ENCODE peak calls at places on chromosome 13, in nine cellular contexts. U is OCI-LY7, A is hepatocyte, H is PC-3, D is HCT116, X is neural progenitor cell, E is GM23248, W is SK-N-SH, B is GM23338. I is an unnamed sample.

GRCh38 chr13:95644611-95645052 is at the start of gene DZIP1:
- DNase-seq in X (peak), W (peak), U (no peak), A (peak), E (peak), B (peak), D (no peak), H (peak), I (peak)

GRCh38 chr13:59691501-59692066 is 472.1 kb downstream of the DIAPH3 start:
- DNase-seq in U (no peak), X (no peak), E (peak), A (no peak), D (no peak), B (no peak), H (no peak), W (no peak), I (no peak)

GRCh38 chr13:84433024-84433423 is 550.8 kb upstream of the SLITRK1 start:
- DNase-seq in U (no peak), X (no peak), B (no peak), W (no peak), A (no peak), D (no peak), E (peak), H (no peak), I (no peak)

GRCh38 chr13:37870489-37870845 is 895 bp upstream of the TRPC4 start:
- DNase-seq in X (no peak), H (no peak), D (no peak), E (no peak), U (no peak), W (no peak), B (no peak), A (no peak), I (no peak)

GRCh38 chr13:21240586-21240985 is 64.1 kb downstream of the MRPL57 start:
- DNase-seq in E (peak), H (peak), D (no peak), U (no peak), X (no peak), W (no peak), B (no peak), A (no peak), I (no peak)

GRCh38 chr13:45255253-45255987 is 54.6 kb upstream of the KCTD4 start:
- DNase-seq in E (no peak), A (peak), B (no peak), W (no peak), D (no peak), X (no peak), U (no peak), H (peak), I (no peak)

GRCh38 chr13:67238277-67238859 is 8.2 kb upstream of the PCDH9 start:
- DNase-seq in H (peak), D (peak), E (peak), X (no peak), B (peak), W (peak), A (peak), U (peak), I (peak)

GRCh38 chr13:93217701-93218100 is 8.9 kb upstream of the GPC6 start:
- DNase-seq in A (no peak), U (no peak), X (no peak), B (no peak), W (no peak), D (no peak), H (no peak), E (peak), I (no peak)

GRCh38 chr13:106496072-106496997 is 39.1 kb downstream of the EFNB2 start:
- DNase-seq in H (no peak), X (no peak), E (no peak), U (no peak), A (no peak), D (no peak), B (no peak), W (no peak), I (no peak)

GRCh38 chr13:40103864-40104263 is 448.4 kb downstream of the COG6 start:
- DNase-seq in H (peak), D (no peak), X (no peak), W (no peak), U (no peak), A (no peak), E (no peak), B (no peak), I (no peak)

GRCh38 chr13:40863723-40864122 is 74.3 kb downstream of the SLC25A15 start:
- DNase-seq in A (no peak), W (peak), U (no peak), X (no peak), D (no peak), E (no peak), H (no peak), B (no peak), I (no peak)

GRCh38 chr13:104485571-104485970 is 1419.4 kb upstream of the SLC10A2 start:
- DNase-seq in E (no peak), H (no peak), B (no peak), U (no peak), W (no peak), D (no peak), X (peak), A (no peak), I (no peak)

GRCh38 chr13:41523396-41523795 is 66.0 kb downstream of the RGCC start:
- DNase-seq in A (no peak), W (no peak), X (no peak), E (no peak), D (no peak), H (no peak), U (no peak), B (no peak), I (no peak)

GRCh38 chr13:25920931-25921330 is 130.9 kb downstream of the SHISA2 start:
- DNase-seq in E (no peak), U (no peak), H (no peak), W (no peak), A (no peak), D (no peak), B (no peak), X (no peak), I (no peak)

GRCh38 chr13:31968473-31968872 is 63.1 kb upstream of the FRY start:
- DNase-seq in B (no peak), H (no peak), W (no peak), U (no peak), A (peak), X (no peak), D (no peak), E (no peak), I (no peak)
- TF ChIP-seq EZH2phosphoT487 in B (no peak), H (no peak), W (no peak), U (no peak), A (no peak), X (no peak), D (no peak), E (no peak), I (no peak)

GRCh38 chr13:35465345-35465744 is 11.1 kb downstream of the MAB21L1 start:
- DNase-seq in U (no peak), H (no peak), A (no peak), D (no peak), W (no peak), X (no peak), E (no peak), B (no peak), I (no peak)

GRCh38 chr13:35471466-35472307 is 4.8 kb downstream of the MAB21L1 start:
- DNase-seq in B (peak), U (no peak), H (no peak), A (peak), E (peak), X (peak), W (no peak), D (no peak), I (no peak)

GRCh38 chr13:35470671-35471465 is 5.6 kb downstream of the MAB21L1 start:
- DNase-seq in D (no peak), A (peak), H (no peak), W (peak), B (peak), X (peak), E (peak), U (no peak), I (no peak)

GRCh38 chr13:35469781-35470380 is 6.6 kb downstream of the MAB21L1 start:
- DNase-seq in E (peak), X (peak), B (no peak), A (no peak), H (no peak), W (no peak), D (no peak), U (no peak), I (no peak)

DNA sequence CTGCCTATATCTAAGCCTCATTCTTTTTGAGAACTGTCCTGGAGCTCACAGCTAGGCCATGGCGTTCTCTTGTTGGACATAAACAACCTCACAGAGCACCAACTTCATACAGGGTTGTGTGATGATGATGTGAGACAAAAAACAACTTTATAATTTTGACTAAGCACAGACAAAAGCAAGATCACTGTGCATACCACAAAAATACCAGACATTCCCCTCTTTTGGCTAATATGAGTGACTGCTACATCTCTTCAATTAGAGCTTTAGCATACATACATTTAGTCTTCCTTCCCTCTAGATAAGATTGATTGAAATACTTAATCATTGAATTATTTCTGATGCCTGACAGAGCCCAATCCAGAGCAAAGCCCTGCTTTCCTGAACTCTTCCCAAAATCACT is 8.3 kb downstream of the MAB21L1 start:
- DNase-seq in W (no peak), A (no peak), E (peak), X (peak), B (no peak), U (no peak), D (no peak), H (no peak), I (no peak)
- TF ChIP-seq EZH2phosphoT487 in W (no peak), A (no peak), E (no peak), X (no peak), B (no peak), U (no peak), D (no peak), H (no peak), I (no peak)

DNA sequence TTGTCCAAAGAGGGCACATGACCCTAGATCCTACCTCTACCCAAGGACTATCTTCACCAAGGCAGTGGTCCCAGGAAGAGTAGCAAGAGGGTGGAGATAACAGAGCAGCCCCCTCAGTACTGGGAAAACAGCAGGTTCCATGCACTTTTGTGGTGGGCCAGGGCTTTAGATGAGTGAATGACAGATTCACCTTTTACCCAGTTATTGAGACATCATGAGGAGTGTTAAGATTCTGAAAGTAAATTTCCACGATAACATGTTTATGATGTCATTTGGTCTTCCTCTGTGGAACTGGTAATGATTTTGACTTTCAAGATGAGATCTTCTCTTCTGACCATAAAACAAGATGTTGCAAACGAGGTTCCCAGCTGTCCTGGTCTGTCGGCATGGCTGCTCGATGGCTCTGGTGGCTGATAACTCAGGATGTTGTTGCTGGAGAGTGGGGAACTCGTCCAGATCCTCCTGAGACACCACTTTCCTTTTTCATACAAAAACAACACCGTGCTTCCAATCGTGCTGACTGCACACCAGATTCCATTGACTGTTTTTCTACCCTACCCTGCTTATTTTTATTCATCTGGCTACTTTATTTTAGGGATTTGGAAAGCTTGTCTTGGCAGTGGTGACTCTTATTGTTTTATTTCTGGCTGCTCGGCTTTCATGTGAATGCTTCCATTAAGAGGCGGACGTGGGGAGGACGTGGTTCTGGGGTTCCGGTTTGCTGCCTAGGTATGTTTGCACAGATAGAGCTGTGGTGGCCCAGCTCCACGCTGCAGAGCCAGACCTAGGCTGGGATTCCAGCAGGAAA is 88.5 kb downstream of the LRCH1 start:
- DNase-seq in U (no peak), A (no peak), E (peak), D (no peak), H (no peak), W (no peak), X (no peak), B (no peak), I (no peak)
- TF ChIP-seq EZH2phosphoT487 in U (no peak), A (no peak), E (no peak), D (no peak), H (no peak), W (no peak), X (no peak), B (no peak), I (no peak)

DNA sequence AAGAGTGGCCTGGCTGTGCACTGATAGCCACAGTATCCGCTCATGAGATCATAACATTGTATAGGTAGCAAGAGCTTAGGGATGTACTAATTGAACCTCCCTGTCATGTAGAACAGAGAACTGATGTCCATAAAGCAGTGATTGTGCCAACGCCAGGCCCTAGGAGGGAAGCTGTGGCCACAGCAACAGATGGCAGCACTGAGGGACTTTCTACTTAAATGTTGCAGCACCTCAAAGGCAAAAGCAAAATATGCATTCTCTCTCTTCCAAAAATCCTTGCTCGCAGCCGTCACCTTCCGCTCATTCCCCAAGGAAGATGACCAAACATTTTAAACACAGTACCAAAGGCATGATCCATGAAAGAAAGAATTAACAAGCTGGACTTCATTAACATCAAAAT is 32.3 kb downstream of the COL4A1 start:
- DNase-seq in E (peak), W (no peak), H (peak), U (no peak), A (no peak), B (peak), X (peak), D (no peak), I (no peak)
- TF ChIP-seq EZH2phosphoT487 in E (no peak), W (no peak), H (no peak), U (no peak), A (no peak), B (no peak), X (no peak), D (no peak), I (no peak)

DNA sequence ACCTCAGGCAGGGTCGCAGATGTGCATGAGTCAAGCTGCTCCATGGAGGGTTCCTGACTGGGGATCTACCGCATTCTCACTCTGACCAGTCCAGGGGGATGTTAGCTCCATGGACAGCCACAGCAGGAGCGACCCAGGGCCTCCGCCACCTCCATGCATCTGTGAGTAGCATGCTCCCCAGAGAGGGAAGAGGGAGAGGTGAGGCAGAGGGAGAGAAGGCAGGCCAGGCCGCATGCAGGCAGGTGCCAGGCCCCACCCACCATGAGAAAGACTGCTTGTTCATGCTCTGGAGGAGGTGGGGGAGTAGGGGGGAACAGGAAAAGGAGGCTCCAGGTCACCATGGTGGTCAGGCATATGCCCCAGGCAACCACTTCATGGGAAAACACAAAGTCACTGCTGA is 20.3 kb downstream of the TUBA3C start:
- DNase-seq in X (no peak), E (no peak), B (no peak), U (no peak), H (no peak), D (no peak), W (no peak), A (no peak), I (no peak)
- TF ChIP-seq EZH2phosphoT487 in X (no peak), E (no peak), B (no peak), U (no peak), H (no peak), D (no peak), W (no peak), A (no peak), I (no peak)

GRCh38 chr13:30750036-30750435 is 14.7 kb downstream of the ALOX5AP start:
- DNase-seq in B (no peak), U (no peak), W (no peak), D (no peak), X (no peak), E (no peak), H (no peak), A (no peak), I (no peak)
- TF ChIP-seq EZH2phosphoT487 in B (no peak), U (no peak), W (no peak), D (no peak), X (no peak), E (no peak), H (no peak), A (no peak), I (no peak)

DNA sequence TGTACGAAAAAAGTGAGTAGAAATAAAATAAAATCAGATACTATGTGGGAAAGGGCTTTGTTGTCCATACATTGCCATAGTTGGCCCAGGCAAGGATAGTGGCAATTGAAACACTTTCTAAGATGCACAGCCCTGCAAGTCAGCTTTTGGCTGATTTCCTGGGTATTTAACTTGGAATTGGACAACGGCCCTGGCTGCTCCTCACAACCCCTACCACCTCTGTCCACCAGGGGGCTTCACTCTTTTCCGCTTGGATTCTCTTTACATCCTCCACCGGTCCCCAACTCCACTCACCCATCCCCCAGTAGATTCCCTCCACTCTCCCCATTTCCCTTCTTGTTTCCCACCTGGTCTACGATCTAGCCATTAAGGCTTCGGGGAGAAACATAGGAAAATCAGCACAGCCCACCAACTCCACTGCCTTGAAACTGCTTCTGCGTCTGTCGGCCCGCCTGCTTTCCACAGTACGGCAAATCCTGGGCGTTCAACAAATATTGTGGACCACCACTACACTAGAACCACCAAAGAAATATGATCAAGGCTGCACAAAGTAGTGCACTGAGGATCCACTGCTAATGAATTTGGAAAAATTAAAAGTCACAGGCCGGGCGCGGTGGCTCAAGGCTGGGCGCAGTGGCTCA is 48.6 kb upstream of the GTF3A start:
- DNase-seq in U (peak), H (peak), A (peak), D (peak), X (peak), W (peak), E (peak), B (peak), I (peak)
- TF ChIP-seq EZH2phosphoT487 in U (no peak), H (no peak), A (no peak), D (no peak), X (no peak), W (no peak), E (no peak), B (no peak), I (no peak)

DNA sequence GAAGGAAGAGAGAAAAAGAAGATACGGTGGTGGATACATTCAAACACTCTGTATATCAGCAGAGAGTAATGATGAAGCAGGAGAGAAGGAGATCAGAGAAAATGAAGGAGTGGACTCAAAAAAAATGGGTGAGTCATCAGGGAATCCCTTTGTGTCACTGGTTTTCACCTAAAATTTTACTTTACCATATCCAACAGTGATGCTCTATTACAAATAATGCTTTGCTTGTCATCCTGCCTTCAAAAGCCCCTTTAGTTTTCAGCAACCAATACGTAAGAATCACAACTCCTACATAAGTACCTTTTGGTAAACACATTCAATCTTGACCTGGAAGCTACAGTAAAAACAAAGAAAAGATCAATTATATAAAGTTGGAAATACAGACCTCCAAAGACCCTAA is 88.8 kb downstream of the ENOX1 start:
- DNase-seq in X (no peak), W (no peak), E (peak), U (no peak), H (no peak), A (no peak), D (no peak), B (no peak), I (no peak)
- TF ChIP-seq EZH2phosphoT487 in X (no peak), W (no peak), E (no peak), U (no peak), H (no peak), A (no peak), D (no peak), B (no peak), I (no peak)

GRCh38 chr13:65653548-65654078 is 1576.5 kb downstream of the PCDH9 start:
- DNase-seq in W (peak), B (no peak), D (no peak), A (no peak), H (no peak), E (no peak), U (no peak), X (no peak), I (peak)

GRCh38 chr13:65660696-65661095 is 1569.4 kb downstream of the PCDH9 start:
- DNase-seq in B (no peak), U (no peak), D (no peak), X (no peak), A (no peak), E (no peak), W (no peak), H (no peak), I (no peak)

GRCh38 chr13:65656740-65657329 is 1573.3 kb downstream of the PCDH9 start:
- DNase-seq in E (peak), H (peak), X (no peak), W (no peak), U (peak), A (no peak), D (no peak), B (peak), I (no peak)
- TF ChIP-seq EZH2phosphoT487 in E (no peak), H (no peak), X (no peak), W (no peak), U (no peak), A (no peak), D (no peak), B (no peak), I (no peak)